ENCODE peak calls at places on chromosomes 13 and 19, in eight cellular contexts. G is T-helper 17 cell, Y is EL, L is foreskin keratinocyte, U is EH, W is A549, V is bronchial epithelial cell, T is tibial artery. Q is an unnamed sample.

GRCh38 chr19:15330801-15331418 is 1.4 kb downstream of the BRD4 start:
- DNase-seq in T (no peak), U (peak; percentile 95), G (no peak), W (peak; percentile 51), L (peak; percentile 68), Y (peak; percentile 94), V (peak; percentile 85), Q (peak; percentile 96)

GRCh38 chr19:3047307-3048189 is 14.7 kb downstream of the TLE5 start:
- DNase-seq in T (peak; percentile 97), V (peak; percentile 56), W (peak; percentile 52), L (peak; percentile 59), G (peak; percentile 38), Y (peak; percentile 76), U (peak; percentile 76), Q (peak; percentile 75)

GRCh38 chr13:36344173-36344572 is 2.0 kb downstream of the SPART start:
- DNase-seq in L (peak; percentile 7), T (no peak), W (no peak), G (no peak), U (peak; percentile 39), Y (peak; percentile 52), V (peak; percentile 32), Q (peak; percentile 11)

GRCh38 chr13:101875717-101876393 is 423.4 kb downstream of the ITGBL1 start:
- DNase-seq in U (peak; percentile 20), W (no peak), Y (peak; percentile 8), V (peak; percentile 81), G (no peak), T (no peak), L (peak; percentile 57), Q (peak; percentile 87)

GRCh38 chr19:33903489-33903850 is 106.8 kb downstream of the KCTD15 start:
- DNase-seq in G (no peak), L (no peak), U (no peak), V (no peak), T (no peak), Y (no peak), W (no peak), Q (no peak)

GRCh38 chr19:52542984-52543664 is 15.7 kb downstream of the ZNF808 start:
- DNase-seq in Y (peak; percentile 6), V (no peak), L (no peak), T (no peak), W (no peak), G (no peak), U (no peak), Q (peak; percentile 38)

GRCh38 chr19:18377026-18377425 is 8.9 kb upstream of the GDF15 start:
- DNase-seq in G (no peak), V (no peak), U (no peak), W (no peak), L (no peak), T (no peak), Y (no peak), Q (no peak)

GRCh38 chr13:67736646-67737420 is 506.7 kb upstream of the PCDH9 start:
- DNase-seq in V (no peak), U (no peak), T (no peak), Y (no peak), W (peak; percentile 0), G (no peak), L (no peak), Q (no peak)

GRCh38 chr13:79541426-79542049 is 60.6 kb downstream of the NDFIP2 start:
- DNase-seq in W (peak; percentile 9), G (no peak), U (peak; percentile 67), L (peak; percentile 45), V (peak; percentile 74), Y (peak; percentile 62), T (no peak), Q (peak; percentile 58)

GRCh38 chr13:44305216-44305615 is 68.4 kb upstream of the SERP2 start:
- DNase-seq in U (no peak), W (no peak), V (no peak), Y (no peak), G (no peak), T (no peak), L (no peak), Q (no peak)

GRCh38 chr13:46386996-46387851 is at the start of gene RUBCNL:
- DNase-seq in V (peak; percentile 59), U (peak; percentile 20), L (peak; percentile 82), Y (peak; percentile 22), W (no peak), T (no peak), G (no peak), Q (peak; percentile 45)

GRCh38 chr13:20174656-20175405 is 14.0 kb upstream of the GJA3 start:
- DNase-seq in V (peak; percentile 98), Y (peak; percentile 96), T (peak; percentile 85), W (peak; percentile 69), L (peak; percentile 97), U (peak; percentile 90), G (no peak), Q (peak; percentile 92)

Q was measured in M059J.